ENCODE peak calls at places on chromosomes 6 and 20, in five cellular contexts. H, I, X, M and A are unnamed samples.

GRCh38 chr6:10465633-10466499 is 51.0 kb upstream of the TFAP2A start:
- DNase-seq in M (peak; percentile 46), H (peak; percentile 93), X (no peak), I (peak; percentile 44), A (peak; percentile 33)

GRCh38 chr20:38604873-38605303 is 3.3 kb downstream of the ARHGAP40 start:
- DNase-seq in H (no peak), M (no peak), I (peak; percentile 100), X (no peak), A (peak; percentile 92)

GRCh38 chr20:32040142-32040953 is 11.7 kb upstream of the HCK start:
- DNase-seq in I (no peak), M (no peak), X (no peak), H (no peak), A (no peak)

GRCh38 chr6:35602133-35602946 is 86.4 kb downstream of the FKBP5 start:
- DNase-seq in H (no peak), I (peak; percentile 35), M (no peak), X (no peak), A (no peak)

GRCh38 chr6:130473886-130474285 is 108.1 kb downstream of the TMEM200A start:
- DNase-seq in X (no peak), H (no peak), I (no peak), M (no peak), A (no peak)

GRCh38 chr6:107246972-107247615 is 131.8 kb upstream of the BEND3 start:
- DNase-seq in H (no peak), M (no peak), X (no peak), I (no peak), A (no peak)

GRCh38 chr6:24827162-24827561 is 28.4 kb upstream of the ARMH2 start:
- DNase-seq in H (no peak), I (no peak), M (no peak), X (no peak), A (peak; percentile 18)

GRCh38 chr20:24910461-24910860 is 38.6 kb upstream of the CST7 start:
- DNase-seq in H (no peak), M (no peak), X (no peak), I (no peak), A (no peak)

GRCh38 chr6:96542702-96543101 is 20.2 kb upstream of the FHL5 start:
- DNase-seq in H (peak; percentile 52), X (no peak), M (no peak), I (no peak), A (no peak)

GRCh38 chr20:19114410-19114809 is 98.0 kb upstream of the SLC24A3 start:
- DNase-seq in M (no peak), H (no peak), I (no peak), X (peak; percentile 34), A (no peak)

GRCh38 chr20:31924561-31924960 is 27.3 kb downstream of the PDRG1 start:
- DNase-seq in I (no peak), X (no peak), M (no peak), H (no peak), A (no peak)

GRCh38 chr20:58021481-58021880 is 207.0 kb downstream of the ANKRD60 start:
- DNase-seq in I (no peak), H (peak; percentile 58), M (peak; percentile 89), X (no peak), A (peak; percentile 42)

GRCh38 chr6:127100510-127101140 is 17.8 kb upstream of the RSPO3 start:
- DNase-seq in H (peak; percentile 22), X (no peak), M (no peak), I (no peak), A (no peak)

GRCh38 chr6:223763-224162 is 68.5 kb upstream of the DUSP22 start:
- DNase-seq in M (no peak), H (no peak), X (no peak), I (no peak), A (no peak)

GRCh38 chr6:136546321-136546720 is 3.9 kb downstream of the MAP7 start:
- DNase-seq in M (no peak), X (no peak), I (no peak), H (no peak), A (no peak)

GRCh38 chr6:9332241-9332640 is 896.9 kb upstream of the SLC35B3 start:
- DNase-seq in I (no peak), H (no peak), X (no peak), M (no peak), A (no peak)

GRCh38 chr20:17912916-17913315 is 55.7 kb downstream of the SNX5 start:
- DNase-seq in M (no peak), H (no peak), X (no peak), I (no peak), A (no peak)

GRCh38 chr6:157203312-157203744 is 120.0 kb downstream of the TMEM242 start:
- DNase-seq in I (no peak), M (peak; percentile 36), X (peak; percentile 84), H (no peak), A (no peak)

GRCh38 chr20:24742989-24743388 is 206.1 kb upstream of the CST7 start:
- DNase-seq in H (no peak), M (no peak), I (no peak), X (no peak), A (no peak)

GRCh38 chr6:15987569-15987968 is 141.3 kb upstream of the MYLIP start:
- DNase-seq in I (no peak), M (peak; percentile 75), H (peak; percentile 28), X (no peak), A (no peak)

DNA sequence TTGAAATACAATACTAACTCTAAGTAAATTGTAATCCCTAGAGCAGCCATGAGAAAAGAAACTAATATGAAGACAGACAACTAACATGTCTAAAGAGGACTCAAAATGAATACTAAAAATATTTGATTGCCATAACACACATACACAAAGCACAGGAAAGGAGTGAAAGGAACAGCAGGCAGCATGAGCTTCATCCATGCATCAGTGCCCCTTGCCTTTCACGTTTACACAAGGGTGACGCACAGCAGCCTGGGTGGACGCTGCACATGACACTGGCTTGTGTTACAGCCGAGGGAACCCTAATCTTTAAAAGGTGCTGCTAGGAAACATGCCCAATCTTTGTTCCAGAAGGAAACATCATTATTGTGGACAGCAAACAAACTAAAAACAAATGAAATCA is 123.5 kb downstream of the MAN1A1 start:
- DNase-seq in X (no peak), I (no peak), M (no peak), H (no peak), A (no peak)
- TF ChIP-seq REST in X (no peak), I (no peak), M (no peak), H (no peak), A (no peak)

GRCh38 chr20:46552460-46553420 is 2.3 kb upstream of the OCSTAMP start:
- DNase-seq in I (no peak), X (peak; percentile 85), H (no peak), M (no peak), A (no peak)
- TF ChIP-seq JUNB in I (no peak), X (peak; percentile 51), H (no peak), M (no peak), A (no peak)

GRCh38 chr20:63945031-63945658 is 11.1 kb downstream of the UCKL1 start:
- DNase-seq in X (no peak), H (no peak), M (no peak), I (no peak), A (no peak)

GRCh38 chr20:63943007-63943807 is 13.0 kb downstream of the UCKL1 start:
- DNase-seq in M (no peak), X (no peak), I (no peak), H (no peak), A (no peak)

GRCh38 chr20:63942250-63943006 is 13.8 kb downstream of the UCKL1 start:
- DNase-seq in X (no peak), I (no peak), H (peak; percentile 96), M (peak; percentile 77), A (peak; percentile 52)

GRCh38 chr20:63943808-63944077 is 12.5 kb downstream of the UCKL1 start:
- DNase-seq in H (no peak), M (no peak), I (no peak), X (no peak), A (no peak)

DNA sequence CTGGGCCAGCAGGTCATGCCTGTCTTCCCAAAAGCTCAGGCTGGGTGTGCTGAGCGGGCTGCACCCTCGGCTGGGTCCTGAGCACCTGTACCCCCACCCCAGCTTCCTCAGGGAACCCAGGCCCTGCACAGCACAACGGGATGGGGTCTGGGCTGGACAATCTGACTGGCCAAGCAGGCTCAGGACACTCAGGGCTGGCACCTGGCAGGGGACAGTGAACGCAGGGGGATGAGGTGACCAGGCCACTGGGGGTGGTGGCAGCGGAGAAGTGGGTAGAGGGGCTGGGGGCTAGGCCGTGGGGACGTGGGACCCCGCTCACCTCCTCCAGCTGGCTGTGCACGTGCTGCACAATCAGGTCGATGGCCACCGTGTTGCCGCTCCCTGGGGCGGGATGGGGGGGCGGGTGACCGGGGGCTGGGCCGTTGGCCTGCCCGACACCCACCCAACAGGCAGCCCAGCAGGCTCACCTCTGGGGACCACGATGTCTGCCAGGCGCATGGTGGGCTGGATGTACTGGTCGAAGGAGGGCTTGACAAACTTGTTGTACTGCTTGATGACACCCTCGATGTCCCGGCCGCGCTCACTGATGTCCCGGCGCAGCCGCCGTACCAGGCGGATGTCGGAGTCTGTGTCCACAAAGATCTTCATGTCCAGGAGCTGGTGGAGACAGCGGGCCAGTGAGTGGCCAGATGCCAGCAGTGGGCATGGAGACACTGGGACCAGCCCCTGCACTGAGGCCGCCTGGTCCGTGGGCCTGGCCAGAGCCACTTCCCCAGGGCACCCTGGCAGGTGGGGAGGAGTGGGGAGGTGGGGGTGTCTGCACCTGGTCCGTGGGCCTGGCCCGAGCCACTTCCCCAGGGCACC is 11.9 kb downstream of the UCKL1 start:
- DNase-seq in I (no peak), H (no peak), M (no peak), X (no peak), A (no peak)
- TF ChIP-seq REST in I (no peak), H (no peak), M (no peak), X (no peak), A (no peak)

GRCh38 chr20:56360133-56360898 is 1.5 kb downstream of the FAM210B start:
- DNase-seq in X (no peak), H (no peak), M (no peak), I (peak; percentile 78), A (no peak)

GRCh38 chr20:56360899-56361199 is 2.1 kb downstream of the FAM210B start:
- DNase-seq in H (no peak), X (no peak), M (no peak), I (no peak), A (no peak)

GRCh38 chr20:56358600-56359211 is at the start of gene FAM210B:
- DNase-seq in I (peak; percentile 90), H (peak; percentile 91), M (peak; percentile 97), X (no peak), A (peak; percentile 83)

GRCh38 chr20:56358070-56358469 is 704 bp upstream of the FAM210B start:
- DNase-seq in M (no peak), H (no peak), I (no peak), X (no peak), A (no peak)

DNA sequence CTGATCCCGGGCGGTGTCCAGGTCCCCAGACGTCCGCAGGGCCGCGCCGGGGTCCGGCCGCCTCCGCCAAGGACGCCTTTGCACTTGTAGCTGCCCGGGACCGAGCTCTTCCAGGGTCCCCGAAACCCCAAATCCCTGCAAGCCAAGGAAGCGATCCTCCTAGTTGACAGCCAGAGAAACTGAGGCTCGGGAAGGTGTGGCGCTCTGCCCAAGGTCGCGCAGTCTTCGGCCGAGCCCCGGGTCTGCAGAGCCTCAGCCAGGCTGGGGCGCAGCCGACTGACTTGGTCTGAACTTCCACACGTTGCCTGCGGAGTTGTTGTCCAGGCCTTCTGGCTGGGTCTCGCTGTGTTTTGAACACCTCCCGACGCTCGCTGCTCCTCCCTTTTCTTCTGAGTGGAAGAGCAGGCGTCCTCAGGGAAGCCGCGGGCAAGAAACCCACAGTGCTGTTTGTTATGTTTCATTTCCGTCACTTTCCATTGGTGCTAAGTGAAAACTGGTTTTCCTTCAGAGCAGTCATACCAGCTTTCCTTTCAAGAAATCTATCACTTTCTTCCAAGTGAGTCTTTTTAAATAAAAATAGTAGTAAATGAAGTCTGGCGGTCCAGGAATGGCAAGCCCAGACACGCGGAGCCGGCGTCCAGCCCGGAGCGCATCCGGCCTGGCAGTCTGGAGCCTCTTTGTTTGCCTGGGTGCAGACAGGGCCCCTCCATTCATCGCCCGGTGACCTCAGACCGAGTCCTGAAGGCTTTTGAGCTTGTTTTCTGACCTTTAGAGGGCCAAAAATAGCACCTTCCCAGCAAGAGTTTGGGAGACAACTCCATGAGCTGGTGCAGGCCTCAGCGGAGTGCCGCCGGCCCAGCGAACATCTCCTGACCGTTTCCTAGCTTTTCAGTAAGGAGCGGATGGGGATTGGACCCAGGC is 698 bp downstream of the FAM210B start:
- DNase-seq in I (peak; percentile 79), X (no peak), H (peak; percentile 54), M (peak; percentile 19), A (peak; percentile 48)
- TF ChIP-seq JUNB in I (no peak), X (no peak), H (no peak), M (no peak), A (no peak)